ENCODE peak calls at places on chromosomes 3 and 15, in six cellular contexts. M is neuronal stem cell, T is trophoblast cell, B is mesenchymal stem cell, E is H9, J is mesendoderm. N is an unnamed sample.

GRCh38 chr3:94301346-94301745 is 238.5 kb downstream of the NSUN3 start:
- DNase-seq in T (no peak), E (no peak), J (no peak), B (no peak), M (no peak), N (no peak)

GRCh38 chr3:160929595-160929994 is 173.6 kb downstream of the PPM1L start:
- DNase-seq in T (no peak), E (peak), J (peak), B (peak), M (no peak), N (no peak)

GRCh38 chr15:46304320-46304719 is 669.5 kb downstream of the SQOR start:
- DNase-seq in M (no peak), J (peak), B (peak), T (peak), E (peak), N (no peak)

GRCh38 chr3:128813003-128813564 is 66.3 kb upstream of the ACAD9 start:
- DNase-seq in T (no peak), J (no peak), B (no peak), M (no peak), E (no peak), N (no peak)

GRCh38 chr15:74418575-74419338 is 15.0 kb downstream of the SEMA7A start:
- DNase-seq in M (no peak), T (no peak), E (no peak), J (no peak), B (no peak), N (no peak)

GRCh38 chr3:192449036-192449435 is 278.3 kb downstream of the FGF12 start:
- DNase-seq in E (no peak), T (no peak), M (no peak), J (peak), B (no peak), N (no peak)

GRCh38 chr3:98972155-98972554 is 70.7 kb upstream of the DCBLD2 start:
- DNase-seq in M (no peak), T (no peak), B (peak), J (no peak), E (no peak), N (peak)

GRCh38 chr15:68373028-68373427 is 58.9 kb downstream of the ITGA11 start:
- DNase-seq in T (no peak), J (no peak), E (no peak), M (no peak), B (no peak), N (no peak)

GRCh38 chr3:135736740-135737139 is 228.8 kb upstream of the PPP2R3A start:
- DNase-seq in E (peak), J (peak), M (no peak), B (no peak), T (peak), N (peak)

GRCh38 chr3:108127301-108127988 is 36.6 kb upstream of the CD47 start:
- DNase-seq in E (no peak), B (no peak), T (peak), M (no peak), J (peak), N (no peak)

GRCh38 chr3:171953300-171954022 is 85.9 kb upstream of the FNDC3B start:
- DNase-seq in E (no peak), M (no peak), T (no peak), J (no peak), B (peak), N (no peak)

GRCh38 chr3:30311781-30312180 is 294.6 kb upstream of the TGFBR2 start:
- DNase-seq in M (no peak), E (no peak), T (no peak), B (no peak), J (no peak), N (no peak)

GRCh38 chr3:32109256-32109655 is 2.8 kb downstream of the GPD1L start:
- DNase-seq in B (peak), E (no peak), T (peak), M (no peak), J (peak), N (peak)

GRCh38 chr3:39249453-39250115 is 30.3 kb downstream of the CX3CR1 start:
- DNase-seq in B (no peak), E (no peak), T (no peak), J (no peak), M (no peak), N (no peak)

GRCh38 chr3:159029306-159030026 is 227.6 kb downstream of the MFSD1 start:
- DNase-seq in T (no peak), B (no peak), J (no peak), M (no peak), E (no peak), N (no peak)

GRCh38 chr15:68298882-68299381 is 21.4 kb downstream of the FEM1B start:
- DNase-seq in J (no peak), E (no peak), M (no peak), T (peak), B (peak), N (no peak)

GRCh38 chr3:9792405-9793160 is at the start of the genes ARPC4 and TADA3:
- DNase-seq in J (peak), E (peak), B (peak), M (peak), T (peak), N (peak)

GRCh38 chr3:123347691-123348264 is 101.1 kb downstream of the ADCY5 start:
- DNase-seq in M (no peak), B (no peak), T (no peak), J (peak), E (no peak), N (no peak)

GRCh38 chr3:16357698-16358097 is 92.7 kb downstream of the OXNAD1 start:
- DNase-seq in B (no peak), E (no peak), J (no peak), T (no peak), M (no peak), N (no peak)

GRCh38 chr3:114377426-114377825 is 83.6 kb downstream of the TIGIT start:
- DNase-seq in E (no peak), M (no peak), T (no peak), B (no peak), J (no peak), N (no peak)

GRCh38 chr3:128572644-128573105 is 77.9 kb downstream of the RPN1 start:
- DNase-seq in T (peak), B (no peak), M (no peak), J (peak), E (peak), N (no peak)

GRCh38 chr3:128497305-128498126 is 4.5 kb upstream of the GATA2 start:
- DNase-seq in M (no peak), B (peak), E (peak), J (peak), T (peak), N (no peak)

GRCh38 chr15:78239811-78240210 is 5.4 kb upstream of the ACSBG1 start:
- DNase-seq in J (no peak), T (no peak), B (no peak), E (peak), M (no peak), N (no peak)

GRCh38 chr3:73422556-73422955 is 202.2 kb downstream of the PDZRN3 start:
- DNase-seq in M (no peak), E (no peak), B (no peak), T (no peak), J (no peak), N (no peak)

GRCh38 chr3:185402561-185402960 is 39.6 kb downstream of the MAP3K13 start:
- DNase-seq in J (no peak), T (no peak), M (no peak), E (no peak), B (no peak), N (peak)

GRCh38 chr3:51896607-51897305 is 6.4 kb downstream of the IQCF1 start:
- DNase-seq in B (no peak), E (no peak), M (no peak), J (no peak), T (no peak), N (no peak)

DNA sequence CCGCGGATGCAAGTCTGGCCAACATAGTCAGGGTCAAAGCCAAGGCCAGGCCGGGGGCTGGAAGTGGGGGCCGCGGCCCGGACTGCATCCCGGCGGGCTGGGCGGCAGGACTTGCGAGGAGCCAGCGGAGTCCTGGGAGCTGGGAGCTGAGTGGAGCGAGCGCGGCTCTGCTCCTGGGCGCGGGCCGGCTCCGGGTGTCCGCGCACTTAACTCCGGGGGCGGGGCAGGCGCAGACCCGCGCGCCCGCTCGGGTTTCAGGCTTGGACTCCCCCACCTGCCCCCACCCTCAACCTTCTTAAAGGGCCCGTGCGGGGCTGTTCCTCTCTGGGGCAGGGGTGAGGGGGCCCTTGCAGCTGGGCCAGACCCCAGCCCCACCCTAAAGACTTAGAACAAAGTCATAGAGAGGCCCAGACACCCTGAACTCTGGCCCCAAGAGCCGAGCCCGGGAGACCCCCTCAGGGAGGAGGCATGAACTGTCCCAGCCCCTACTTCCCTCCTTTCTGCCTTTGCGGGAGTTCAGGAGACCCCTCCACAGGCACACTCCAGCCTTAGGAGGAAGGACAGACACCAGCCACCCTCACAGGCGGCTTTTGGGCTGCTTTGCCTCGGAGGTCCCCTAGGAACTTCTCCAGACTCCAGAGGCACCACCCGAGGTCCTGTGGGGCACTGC is at the start of gene CSPG4:
- DNase-seq in E (peak), T (peak), B (peak), M (no peak), J (peak), N (peak)
- H3K18ac ChIP-seq in E (peak), T (peak), B (peak), M (peak), J (peak), N (peak)

DNA sequence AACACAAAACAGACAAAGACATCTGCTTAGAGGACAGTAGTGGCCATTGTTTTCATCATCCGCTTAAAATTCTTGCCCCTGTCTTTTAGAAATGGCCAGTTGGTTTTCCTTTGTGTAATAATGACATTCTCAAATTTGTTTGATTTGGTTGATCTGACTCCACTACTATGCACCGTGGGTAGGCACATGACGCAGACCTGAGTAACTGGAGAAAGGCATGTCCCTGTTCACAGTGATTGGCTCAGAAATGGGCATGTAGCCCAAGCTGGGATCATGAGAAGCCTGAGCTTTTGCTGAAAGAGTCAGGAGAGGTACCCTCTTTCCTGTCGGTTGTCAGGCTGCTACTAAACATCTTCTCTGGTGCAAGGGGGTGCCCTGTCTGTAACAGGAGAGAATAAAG is 36.6 kb upstream of the MAGI1 start:
- DNase-seq in J (no peak), M (no peak), E (no peak), T (no peak), B (no peak), N (peak)
- H3K18ac ChIP-seq in J (no peak), M (no peak), E (no peak), T (no peak), B (no peak), N (no peak)

GRCh38 chr3:151085227-151085888 is at the start of gene MED12L:
- DNase-seq in E (peak), B (peak), T (peak), J (peak), M (peak), N (peak)
- H3K18ac ChIP-seq in E (peak), B (no peak), T (peak), J (peak), M (peak), N (no peak)

GRCh38 chr3:50336452-50337174 is 4.0 kb downstream of the RASSF1 start:
- DNase-seq in M (no peak), J (peak), B (no peak), T (peak), E (no peak), N (peak)

GRCh38 chr3:50338989-50339388 is 1.6 kb downstream of the RASSF1 start:
- DNase-seq in J (no peak), E (no peak), T (no peak), B (no peak), M (no peak), N (no peak)

GRCh38 chr3:50339485-50340196 is 995 bp downstream of the RASSF1 start:
- DNase-seq in B (no peak), T (no peak), M (no peak), J (no peak), E (no peak), N (peak)

GRCh38 chr3:50334339-50335075 is 6.1 kb downstream of the RASSF1 start:
- DNase-seq in J (no peak), M (no peak), T (no peak), B (peak), E (no peak), N (no peak)

GRCh38 chr3:50337175-50337861 is 3.3 kb downstream of the RASSF1 start:
- DNase-seq in B (peak), E (peak), T (peak), M (peak), J (peak), N (peak)
- H3K18ac ChIP-seq in B (peak), E (peak), T (peak), M (peak), J (peak), N (peak)

GRCh38 chr3:193711964-193712598 is 119.1 kb downstream of the OPA1 start:
- DNase-seq in T (no peak), M (peak), E (no peak), B (no peak), J (no peak), N (no peak)

GRCh38 chr3:193710286-193711164 is 117.5 kb downstream of the OPA1 start:
- DNase-seq in M (no peak), T (no peak), E (no peak), J (no peak), B (no peak), N (no peak)

GRCh38 chr3:193712938-193713337 is 119.9 kb downstream of the OPA1 start:
- DNase-seq in M (no peak), J (no peak), E (no peak), B (no peak), T (no peak), N (no peak)

GRCh38 chr3:193711165-193711485 is 118.1 kb downstream of the OPA1 start:
- DNase-seq in T (no peak), J (no peak), B (no peak), M (peak), E (no peak), N (no peak)

DNA sequence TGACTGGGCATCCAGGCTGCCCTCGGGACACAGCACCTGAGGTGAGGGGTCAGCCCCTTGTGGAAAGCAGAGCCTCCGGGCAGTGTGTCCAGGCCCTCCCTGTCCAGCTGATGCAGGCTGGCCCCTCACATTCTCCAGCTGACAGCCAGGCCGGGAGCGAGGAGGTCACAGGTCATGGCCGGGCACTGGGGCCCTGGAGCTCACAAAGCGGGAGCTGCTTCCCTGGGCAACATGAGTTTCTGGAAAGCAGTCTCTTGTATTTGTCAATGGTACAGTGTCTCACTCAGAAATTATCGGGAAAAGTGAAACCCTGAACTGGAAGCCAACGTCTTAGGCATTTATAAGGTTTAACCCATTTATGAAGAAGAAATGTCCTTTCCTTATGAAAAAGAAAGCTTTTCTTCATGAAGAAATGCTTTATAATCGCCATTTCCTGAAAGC is 118.5 kb downstream of the OPA1 start:
- DNase-seq in M (no peak), E (no peak), T (no peak), J (no peak), B (no peak), N (no peak)
- H3K18ac ChIP-seq in M (peak), E (no peak), T (no peak), J (no peak), B (no peak), N (no peak)

DNA sequence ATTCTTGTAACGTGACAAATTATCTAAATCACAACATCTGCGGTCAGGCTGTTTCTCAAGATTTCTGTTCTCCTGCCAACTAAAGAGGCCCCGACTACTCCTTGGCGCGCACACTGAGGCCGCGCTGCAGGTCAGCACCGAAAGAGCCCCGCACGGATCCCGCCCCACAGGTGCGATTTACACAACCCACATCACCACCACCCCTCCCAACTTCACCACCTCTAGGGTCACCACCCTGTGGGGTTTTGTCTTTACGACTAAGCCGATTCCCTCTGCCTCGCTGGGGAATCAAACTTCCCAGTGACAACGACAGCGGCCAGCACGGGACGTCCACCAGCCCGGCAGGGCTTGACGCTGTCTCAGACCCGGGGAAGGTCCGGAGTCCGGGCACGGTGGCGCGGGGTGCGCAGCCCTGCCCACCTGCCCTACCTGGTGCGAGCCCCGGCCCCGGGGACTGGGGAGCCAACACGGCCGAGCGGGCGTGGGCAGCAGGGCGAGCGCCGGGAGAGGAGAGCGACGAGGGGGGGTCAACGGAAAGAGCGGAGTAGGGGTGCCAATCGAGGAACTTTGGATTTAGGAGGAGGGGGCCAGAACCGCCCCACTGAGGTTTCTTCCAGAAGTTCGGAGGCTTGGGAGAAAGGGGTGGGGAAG is 764 bp downstream of the UACA start:
- DNase-seq in M (peak), E (peak), B (peak), J (peak), T (peak), N (peak)
- H3K18ac ChIP-seq in M (peak), E (no peak), B (peak), J (peak), T (peak), N (peak)

DNA sequence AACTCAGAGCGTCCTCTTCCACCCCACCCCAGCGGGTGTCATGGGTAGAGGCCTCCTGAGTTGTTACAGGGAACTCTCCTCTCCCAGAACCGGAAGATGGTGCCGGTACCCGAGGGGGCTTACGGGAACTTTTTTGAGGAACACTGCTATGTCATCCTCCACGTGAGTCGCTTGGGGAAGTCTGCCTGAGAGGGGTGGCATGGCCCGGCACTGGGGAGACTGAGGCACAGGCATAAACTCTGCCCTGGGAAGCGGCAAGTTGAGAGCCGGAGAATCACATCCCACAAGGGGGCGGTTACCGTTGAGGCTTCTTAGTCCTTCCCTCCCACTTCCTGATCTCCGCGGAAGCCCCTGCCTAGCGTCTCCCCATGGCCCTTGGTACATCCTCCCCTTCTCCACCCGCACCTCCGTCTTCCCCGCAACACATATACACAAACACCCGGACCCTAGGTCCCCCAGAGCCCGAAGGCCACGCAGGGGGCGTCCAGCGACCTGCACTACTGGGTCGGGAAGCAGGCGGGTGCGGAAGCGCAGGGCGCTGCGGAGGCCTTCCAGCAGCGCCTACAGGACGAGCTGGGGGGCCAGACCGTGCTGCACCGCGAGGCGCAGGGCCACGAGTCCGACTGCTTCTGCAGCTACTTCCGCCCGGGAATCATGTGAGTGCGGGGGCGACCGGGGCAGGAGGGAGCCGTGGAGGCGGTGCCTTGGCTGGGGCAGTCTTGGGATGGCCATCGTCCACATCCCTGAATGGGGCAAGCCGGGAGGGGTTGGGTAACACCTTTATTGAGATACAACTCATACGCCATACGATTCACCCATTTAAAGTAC is 3.4 kb downstream of the VILL start:
- DNase-seq in B (peak), T (peak), E (peak), J (peak), M (peak), N (peak)
- H3K18ac ChIP-seq in B (peak), T (peak), E (peak), J (no peak), M (peak), N (peak)